ENCODE peak calls at places on chromosomes 3 and 15, in six cellular contexts. One of them, this sample, is unnamed.

GRCh38 chr3:45477838-45478237 is 89.5 kb downstream of the LARS2 start:
- DNase-seq in stimulated activated CD8-positive, alpha-beta memory T cell treated with anti-CD3 and anti-CD28 coated beads, Interleukin-7, amount 100 ng/mL, for 1 hour: no peak
- DNase-seq in DMS153: no peak
- DNase-seq in amniotic stem cell: no peak
- DNase-seq in activated T-cell treated with anti-CD3 and anti-CD28 coated beads, Interleukin-2, amount 50 U/mL, for 4 hours: no peak
- DNase-seq in AG08396: no peak
- DNase-seq in this sample: no peak

GRCh38 chr15:39455502-39455991 is 125.3 kb upstream of the THBS1 start:
- DNase-seq in activated T-cell treated with anti-CD3 and anti-CD28 coated beads, Interleukin-2, amount 50 U/mL, for 4 hours: no peak
- DNase-seq in AG08396: no peak
- DNase-seq in DMS153: no peak
- DNase-seq in amniotic stem cell: peak
- DNase-seq in stimulated activated CD8-positive, alpha-beta memory T cell treated with anti-CD3 and anti-CD28 coated beads, Interleukin-7, amount 100 ng/mL, for 1 hour: no peak
- DNase-seq in this sample: no peak

GRCh38 chr15:76203346-76203745 is 107.9 kb downstream of the ETFA start:
- DNase-seq in stimulated activated CD8-positive, alpha-beta memory T cell treated with anti-CD3 and anti-CD28 coated beads, Interleukin-7, amount 100 ng/mL, for 1 hour: no peak
- DNase-seq in DMS153: no peak
- DNase-seq in activated T-cell treated with anti-CD3 and anti-CD28 coated beads, Interleukin-2, amount 50 U/mL, for 4 hours: no peak
- DNase-seq in amniotic stem cell: no peak
- DNase-seq in AG08396: no peak
- DNase-seq in this sample: no peak

GRCh38 chr3:167814441-167814951 is 79.0 kb downstream of the SERPINI1 start:
- DNase-seq in stimulated activated CD8-positive, alpha-beta memory T cell treated with anti-CD3 and anti-CD28 coated beads, Interleukin-7, amount 100 ng/mL, for 1 hour: no peak
- DNase-seq in activated T-cell treated with anti-CD3 and anti-CD28 coated beads, Interleukin-2, amount 50 U/mL, for 4 hours: no peak
- DNase-seq in amniotic stem cell: peak
- DNase-seq in DMS153: peak
- DNase-seq in AG08396: peak
- DNase-seq in this sample: no peak

GRCh38 chr3:52246728-52247454 is 1.3 kb downstream of the PPM1M start:
- DNase-seq in DMS153: no peak
- DNase-seq in stimulated activated CD8-positive, alpha-beta memory T cell treated with anti-CD3 and anti-CD28 coated beads, Interleukin-7, amount 100 ng/mL, for 1 hour: no peak
- DNase-seq in activated T-cell treated with anti-CD3 and anti-CD28 coated beads, Interleukin-2, amount 50 U/mL, for 4 hours: no peak
- DNase-seq in amniotic stem cell: no peak
- DNase-seq in AG08396: no peak
- DNase-seq in this sample: no peak

GRCh38 chr3:11282250-11283125 is 10.3 kb downstream of the ATG7 start:
- DNase-seq in AG08396: peak
- DNase-seq in amniotic stem cell: no peak
- DNase-seq in activated T-cell treated with anti-CD3 and anti-CD28 coated beads, Interleukin-2, amount 50 U/mL, for 4 hours: no peak
- DNase-seq in DMS153: no peak
- DNase-seq in stimulated activated CD8-positive, alpha-beta memory T cell treated with anti-CD3 and anti-CD28 coated beads, Interleukin-7, amount 100 ng/mL, for 1 hour: no peak
- DNase-seq in this sample: no peak

GRCh38 chr3:33439421-33440327 is 531 bp downstream of the UBP1 start:
- DNase-seq in stimulated activated CD8-positive, alpha-beta memory T cell treated with anti-CD3 and anti-CD28 coated beads, Interleukin-7, amount 100 ng/mL, for 1 hour: peak
- DNase-seq in DMS153: no peak
- DNase-seq in activated T-cell treated with anti-CD3 and anti-CD28 coated beads, Interleukin-2, amount 50 U/mL, for 4 hours: peak
- DNase-seq in AG08396: peak
- DNase-seq in amniotic stem cell: peak
- DNase-seq in this sample: peak

GRCh38 chr3:11346416-11346815 is 74.2 kb downstream of the ATG7 start:
- DNase-seq in AG08396: peak
- DNase-seq in amniotic stem cell: no peak
- DNase-seq in DMS153: no peak
- DNase-seq in activated T-cell treated with anti-CD3 and anti-CD28 coated beads, Interleukin-2, amount 50 U/mL, for 4 hours: no peak
- DNase-seq in stimulated activated CD8-positive, alpha-beta memory T cell treated with anti-CD3 and anti-CD28 coated beads, Interleukin-7, amount 100 ng/mL, for 1 hour: no peak
- DNase-seq in this sample: no peak

GRCh38 chr3:46715507-46716175 is 2.0 kb downstream of the PRSS50 start:
- DNase-seq in stimulated activated CD8-positive, alpha-beta memory T cell treated with anti-CD3 and anti-CD28 coated beads, Interleukin-7, amount 100 ng/mL, for 1 hour: no peak
- DNase-seq in AG08396: no peak
- DNase-seq in activated T-cell treated with anti-CD3 and anti-CD28 coated beads, Interleukin-2, amount 50 U/mL, for 4 hours: no peak
- DNase-seq in DMS153: no peak
- DNase-seq in amniotic stem cell: no peak
- DNase-seq in this sample: no peak

GRCh38 chr3:29156071-29156715 is 124.7 kb upstream of the RBMS3 start:
- DNase-seq in amniotic stem cell: no peak
- DNase-seq in AG08396: no peak
- DNase-seq in activated T-cell treated with anti-CD3 and anti-CD28 coated beads, Interleukin-2, amount 50 U/mL, for 4 hours: no peak
- DNase-seq in DMS153: no peak
- DNase-seq in stimulated activated CD8-positive, alpha-beta memory T cell treated with anti-CD3 and anti-CD28 coated beads, Interleukin-7, amount 100 ng/mL, for 1 hour: no peak
- DNase-seq in this sample: no peak

GRCh38 chr3:49122022-49122421 is 1.4 kb upstream of the USP19 start:
- DNase-seq in AG08396: no peak
- DNase-seq in DMS153: no peak
- DNase-seq in stimulated activated CD8-positive, alpha-beta memory T cell treated with anti-CD3 and anti-CD28 coated beads, Interleukin-7, amount 100 ng/mL, for 1 hour: no peak
- DNase-seq in activated T-cell treated with anti-CD3 and anti-CD28 coated beads, Interleukin-2, amount 50 U/mL, for 4 hours: no peak
- DNase-seq in amniotic stem cell: no peak
- DNase-seq in this sample: no peak

GRCh38 chr15:80259942-80260510 is 8.0 kb upstream of the CTXND1 start:
- DNase-seq in activated T-cell treated with anti-CD3 and anti-CD28 coated beads, Interleukin-2, amount 50 U/mL, for 4 hours: no peak
- DNase-seq in amniotic stem cell: no peak
- DNase-seq in AG08396: no peak
- DNase-seq in DMS153: no peak
- DNase-seq in stimulated activated CD8-positive, alpha-beta memory T cell treated with anti-CD3 and anti-CD28 coated beads, Interleukin-7, amount 100 ng/mL, for 1 hour: no peak
- DNase-seq in this sample: no peak